ENCODE peak calls at places on chromosome 9, in six cellular contexts. U is upper lobe of right lung; B is heart left ventricle; L is astrocyte of the spinal cord; T is CD8-positive, alpha-beta T cell; V is foreskin fibroblast. F is an unnamed sample.

GRCh38 chr9:83047839-83048775 is 14.8 kb downstream of the RASEF start:
- DNase-seq in U (no peak), B (peak; percentile 39), L (peak; percentile 91), T (no peak), V (no peak), F (peak; percentile 70)

GRCh38 chr9:114989600-114990410 is 59.4 kb upstream of the TNFSF8 start:
- DNase-seq in U (no peak), B (no peak), L (no peak), T (peak; percentile 20), V (no peak), F (no peak)

GRCh38 chr9:22240619-22241018 is 206.0 kb upstream of the DMRTA1 start:
- DNase-seq in U (no peak), B (no peak), L (peak; percentile 68), T (no peak), V (peak; percentile 32), F (peak; percentile 61)

GRCh38 chr9:87148391-87149237 is 201.3 kb upstream of the GAS1 start:
- DNase-seq in U (peak; percentile 84), B (peak; percentile 92), L (peak; percentile 76), T (no peak), V (peak; percentile 70), F (peak; percentile 76)

GRCh38 chr9:3957296-3957695 is 342.6 kb downstream of the GLIS3 start:
- DNase-seq in U (no peak), B (no peak), L (no peak), T (no peak), V (no peak), F (no peak)

GRCh38 chr9:1938135-1938534 is 77.0 kb upstream of the SMARCA2 start:
- DNase-seq in U (no peak), B (no peak), L (no peak), T (no peak), V (no peak), F (no peak)

GRCh38 chr9:134968011-134968822 is 50.5 kb upstream of the FCN1 start:
- DNase-seq in U (peak; percentile 46), B (no peak), L (peak; percentile 0), T (no peak), V (peak; percentile 20), F (no peak)

GRCh38 chr9:113566011-113566711 is 102.6 kb downstream of the RGS3 start:
- DNase-seq in U (peak; percentile 65), B (no peak), L (no peak), T (no peak), V (no peak), F (no peak)

GRCh38 chr9:84823426-84824271 is 154.1 kb downstream of the NTRK2 start:
- DNase-seq in U (no peak), B (no peak), L (no peak), T (no peak), V (no peak), F (peak; percentile 37)

GRCh38 chr9:74361508-74361907 is 135.6 kb upstream of the RORB start:
- DNase-seq in U (no peak), B (no peak), L (no peak), T (no peak), V (no peak), F (no peak)

GRCh38 chr9:74132986-74133385 is 364.1 kb upstream of the RORB start:
- DNase-seq in U (no peak), B (no peak), L (no peak), T (no peak), V (no peak), F (no peak)

GRCh38 chr9:123796073-123796472 is 133.9 kb downstream of the DENND1A start:
- DNase-seq in U (no peak), B (no peak), L (no peak), T (no peak), V (no peak), F (no peak)

GRCh38 chr9:21993893-21994525 is at the start of gene CDKN2A:
- DNase-seq in U (peak; percentile 78), B (peak; percentile 30), L (no peak), T (peak; percentile 53), V (no peak), F (no peak)

GRCh38 chr9:131824953-131825495 is 85.1 kb upstream of the RAPGEF1 start:
- DNase-seq in U (no peak), B (no peak), L (no peak), T (no peak), V (no peak), F (no peak)

GRCh38 chr9:38073882-38074281 is 4.9 kb upstream of the SHB start:
- DNase-seq in U (no peak), B (no peak), L (no peak), T (no peak), V (no peak), F (no peak)
- H3K4me3 ChIP-seq in U (no peak overlapping the region), B (no peak overlapping the region), L (no peak overlapping the region), T (no peak overlapping the region), V (no peak overlapping the region), F (no peak overlapping the region)

GRCh38 chr9:71685988-71686387 is 82.3 kb downstream of the CEMIP2 start:
- DNase-seq in U (no peak), B (no peak), L (no peak), T (peak; percentile 13), V (no peak), F (no peak)

GRCh38 chr9:71683598-71684235 is 84.6 kb downstream of the CEMIP2 start:
- DNase-seq in U (no peak), B (no peak), L (peak; percentile 70), T (no peak), V (peak; percentile 54), F (peak; percentile 18)

GRCh38 chr9:71681708-71682268 is 86.5 kb downstream of the CEMIP2 start:
- DNase-seq in U (no peak), B (no peak), L (peak; percentile 69), T (no peak), V (peak; percentile 34), F (peak; percentile 60)

GRCh38 chr9:71684566-71684965 is 83.7 kb downstream of the CEMIP2 start:
- DNase-seq in U (no peak), B (no peak), L (no peak), T (no peak), V (no peak), F (no peak)

GRCh38 chr9:71685394-71685793 is 82.9 kb downstream of the CEMIP2 start:
- DNase-seq in U (no peak), B (no peak), L (no peak), T (peak; percentile 40), V (no peak), F (no peak)
- H3K4me3 ChIP-seq in U (no peak overlapping the region), B (no peak overlapping the region), L (no peak overlapping the region), T (no peak overlapping the region), V (no peak overlapping the region), F (no peak overlapping the region)

GRCh38 chr9:133862585-133863041 is 124.5 kb upstream of the SARDH start:
- DNase-seq in U (no peak), B (peak; percentile 81), L (no peak), T (no peak), V (no peak), F (no peak)
- H3K4me3 ChIP-seq in U (peak overlapping the region; percentile 26), B (peak overlapping the region; percentile 30), L (no peak overlapping the region), T (no peak overlapping the region), V (no peak overlapping the region), F (no peak overlapping the region)

DNA sequence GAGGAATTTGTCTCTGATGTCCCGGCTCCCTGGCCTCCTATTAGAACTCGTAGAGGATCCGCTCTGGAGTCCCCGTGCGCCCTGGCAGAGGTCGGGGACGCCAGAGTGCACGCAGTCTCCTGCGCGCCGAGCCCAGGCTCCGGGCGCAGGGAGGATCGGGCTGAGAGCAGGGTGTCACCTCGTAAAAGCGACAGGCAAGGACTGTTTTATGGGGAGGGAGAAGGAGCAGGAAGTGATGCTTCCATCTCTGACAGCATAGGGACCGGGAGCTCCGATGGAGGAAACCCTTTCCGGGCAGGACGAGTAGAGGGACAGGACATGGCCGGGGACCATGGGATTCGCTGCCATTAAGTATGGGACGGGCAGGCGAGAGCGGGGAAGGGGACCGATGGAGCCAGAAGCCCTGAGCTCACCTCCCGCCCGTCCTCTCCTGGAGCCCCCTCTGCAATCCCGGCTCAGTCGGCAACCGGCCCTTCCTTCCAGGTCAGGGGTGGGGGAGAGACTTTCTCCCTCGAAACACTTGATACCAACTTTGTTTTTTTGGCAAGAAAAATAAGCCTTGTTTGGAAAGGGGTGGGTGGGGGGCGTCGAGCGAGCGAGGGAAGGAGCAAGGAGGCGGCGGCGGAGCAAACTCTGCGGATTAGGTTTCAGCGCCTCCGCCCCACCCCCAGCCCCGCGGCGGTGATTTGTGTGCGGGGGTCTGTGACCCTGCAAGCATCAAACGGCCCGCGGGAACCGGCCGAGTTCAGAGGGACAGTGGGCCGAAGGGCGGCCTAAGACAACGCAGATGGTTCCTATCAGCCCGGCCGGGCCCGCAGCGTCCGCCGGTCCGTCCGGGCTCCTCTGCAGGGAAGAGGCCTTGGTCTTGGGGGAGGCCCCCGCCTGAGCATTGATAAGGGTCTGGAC is 12.6 kb downstream of the LMX1B start:
- DNase-seq in U (no peak), B (no peak), L (no peak), T (no peak), V (no peak), F (no peak)
- H3K4me3 ChIP-seq in U (peak overlapping the region; percentile 46), B (peak overlapping the region; percentile 51), L (no peak overlapping the region), T (peak overlapping the region; percentile 43), V (no peak overlapping the region), F (no peak overlapping the region)

F was measured in fibroblast of the aortic adventitia.